ENCODE peak calls at places on chromosomes 12 and 14, in seven cellular contexts. One of them, this sample, is unnamed.

GRCh38 chr12:94172031-94172430 is 23.7 kb downstream of the PLXNC1 start:
- DNase-seq in mucosa of descending colon: no peak
- DNase-seq in prostate gland: no peak
- DNase-seq in upper lobe of right lung: no peak
- DNase-seq in colonic mucosa: no peak
- DNase-seq in Peyer's patch: no peak
- DNase-seq in left ventricle myocardium inferior: no peak
- DNase-seq in this sample: no peak

GRCh38 chr14:95402184-95402583 is 82.5 kb upstream of the CLMN start:
- DNase-seq in mucosa of descending colon: no peak
- DNase-seq in prostate gland: no peak
- DNase-seq in upper lobe of right lung: no peak
- DNase-seq in colonic mucosa: no peak
- DNase-seq in Peyer's patch: no peak
- DNase-seq in left ventricle myocardium inferior: no peak
- DNase-seq in this sample: no peak

GRCh38 chr14:49303952-49304516 is 282.1 kb downstream of the RPS29 start:
- DNase-seq in mucosa of descending colon: no peak
- DNase-seq in prostate gland: peak; percentile 11
- DNase-seq in upper lobe of right lung: no peak
- DNase-seq in colonic mucosa: peak; percentile 22
- DNase-seq in Peyer's patch: no peak
- DNase-seq in left ventricle myocardium inferior: no peak
- DNase-seq in this sample: no peak

GRCh38 chr12:4388662-4389061 is 9.2 kb upstream of the FGF23 start:
- DNase-seq in mucosa of descending colon: no peak
- DNase-seq in prostate gland: no peak
- DNase-seq in upper lobe of right lung: no peak
- DNase-seq in colonic mucosa: no peak
- DNase-seq in Peyer's patch: no peak
- DNase-seq in left ventricle myocardium inferior: no peak
- DNase-seq in this sample: no peak

GRCh38 chr12:98595152-98595988 is 1.9 kb downstream of the SLC25A3 start:
- DNase-seq in mucosa of descending colon: no peak
- DNase-seq in prostate gland: no peak
- DNase-seq in upper lobe of right lung: no peak
- DNase-seq in colonic mucosa: no peak
- DNase-seq in Peyer's patch: no peak
- DNase-seq in left ventricle myocardium inferior: no peak
- DNase-seq in this sample: no peak

GRCh38 chr12:52025301-52026172 is 18.8 kb downstream of the TAMALIN start:
- DNase-seq in mucosa of descending colon: peak; percentile 85
- DNase-seq in prostate gland: peak; percentile 81
- DNase-seq in upper lobe of right lung: peak; percentile 84
- DNase-seq in colonic mucosa: peak; percentile 92
- DNase-seq in Peyer's patch: peak; percentile 89
- DNase-seq in left ventricle myocardium inferior: peak; percentile 79
- DNase-seq in this sample: peak; percentile 75

GRCh38 chr12:49098035-49098451 is 3.4 kb upstream of the DHH start:
- DNase-seq in mucosa of descending colon: no peak
- DNase-seq in prostate gland: no peak
- DNase-seq in upper lobe of right lung: peak; percentile 69
- DNase-seq in colonic mucosa: peak; percentile 49
- DNase-seq in Peyer's patch: peak; percentile 53
- DNase-seq in left ventricle myocardium inferior: peak; percentile 25
- DNase-seq in this sample: no peak

GRCh38 chr14:43475762-43476161 is 1031.3 kb downstream of the FSCB start:
- DNase-seq in mucosa of descending colon: no peak
- DNase-seq in prostate gland: no peak
- DNase-seq in upper lobe of right lung: no peak
- DNase-seq in colonic mucosa: no peak
- DNase-seq in Peyer's patch: no peak
- DNase-seq in left ventricle myocardium inferior: no peak
- DNase-seq in this sample: no peak

GRCh38 chr12:26113853-26114719 is 10.8 kb downstream of the BHLHE41 start:
- DNase-seq in mucosa of descending colon: peak; percentile 97
- DNase-seq in prostate gland: peak; percentile 88
- DNase-seq in upper lobe of right lung: peak; percentile 97
- DNase-seq in colonic mucosa: peak; percentile 97
- DNase-seq in Peyer's patch: peak; percentile 84
- DNase-seq in left ventricle myocardium inferior: peak; percentile 95
- DNase-seq in this sample: peak; percentile 85

GRCh38 chr14:77053046-77053841 is 24.7 kb upstream of the IRF2BPL start:
- DNase-seq in mucosa of descending colon: peak; percentile 77
- DNase-seq in prostate gland: peak; percentile 69
- DNase-seq in upper lobe of right lung: peak; percentile 90
- DNase-seq in colonic mucosa: peak; percentile 72
- DNase-seq in Peyer's patch: peak; percentile 84
- DNase-seq in left ventricle myocardium inferior: peak; percentile 80
- DNase-seq in this sample: no peak

GRCh38 chr12:18706798-18707197 is 31.0 kb downstream of the PLCZ1 start:
- DNase-seq in mucosa of descending colon: no peak
- DNase-seq in prostate gland: no peak
- DNase-seq in upper lobe of right lung: no peak
- DNase-seq in colonic mucosa: no peak
- DNase-seq in Peyer's patch: no peak
- DNase-seq in left ventricle myocardium inferior: no peak
- DNase-seq in this sample: no peak

GRCh38 chr12:131250028-131250950 is 296.6 kb downstream of the ADGRD1 start:
- DNase-seq in mucosa of descending colon: no peak
- DNase-seq in prostate gland: no peak
- DNase-seq in upper lobe of right lung: no peak
- DNase-seq in colonic mucosa: peak; percentile 24
- DNase-seq in Peyer's patch: no peak
- DNase-seq in left ventricle myocardium inferior: no peak
- DNase-seq in this sample: no peak

GRCh38 chr12:28024231-28024995 is 51.9 kb upstream of the PTHLH start:
- DNase-seq in mucosa of descending colon: no peak
- DNase-seq in prostate gland: no peak
- DNase-seq in upper lobe of right lung: no peak
- DNase-seq in colonic mucosa: no peak
- DNase-seq in Peyer's patch: no peak
- DNase-seq in left ventricle myocardium inferior: no peak
- DNase-seq in this sample: no peak

GRCh38 chr12:19620222-19620621 is 180.9 kb downstream of the AEBP2 start:
- DNase-seq in mucosa of descending colon: peak; percentile 62
- DNase-seq in prostate gland: no peak
- DNase-seq in upper lobe of right lung: no peak
- DNase-seq in colonic mucosa: peak; percentile 64
- DNase-seq in Peyer's patch: no peak
- DNase-seq in left ventricle myocardium inferior: no peak
- DNase-seq in this sample: no peak

GRCh38 chr14:23951590-23952143 is 1.9 kb upstream of the DHRS4 start:
- DNase-seq in mucosa of descending colon: no peak
- DNase-seq in prostate gland: no peak
- DNase-seq in upper lobe of right lung: no peak
- DNase-seq in colonic mucosa: no peak
- DNase-seq in Peyer's patch: no peak
- DNase-seq in left ventricle myocardium inferior: no peak
- DNase-seq in this sample: no peak

GRCh38 chr14:68349900-68350323 is 443.0 kb downstream of the ZFP36L1 start:
- DNase-seq in mucosa of descending colon: no peak
- DNase-seq in prostate gland: no peak
- DNase-seq in upper lobe of right lung: no peak
- DNase-seq in colonic mucosa: no peak
- DNase-seq in Peyer's patch: no peak
- DNase-seq in left ventricle myocardium inferior: no peak
- DNase-seq in this sample: no peak

GRCh38 chr12:49959570-49960473 is 1.9 kb upstream of the AQP5 start:
- DNase-seq in mucosa of descending colon: no peak
- DNase-seq in prostate gland: peak; percentile 57
- DNase-seq in upper lobe of right lung: peak; percentile 78
- DNase-seq in colonic mucosa: no peak
- DNase-seq in Peyer's patch: no peak
- DNase-seq in left ventricle myocardium inferior: no peak
- DNase-seq in this sample: no peak

GRCh38 chr14:80202888-80203562 is 8.3 kb downstream of the DIO2 start:
- DNase-seq in mucosa of descending colon: no peak
- DNase-seq in prostate gland: no peak
- DNase-seq in upper lobe of right lung: no peak
- DNase-seq in colonic mucosa: peak; percentile 39
- DNase-seq in Peyer's patch: no peak
- DNase-seq in left ventricle myocardium inferior: no peak
- DNase-seq in this sample: no peak

GRCh38 chr12:22287776-22288621 is 46.5 kb downstream of the ST8SIA1 start:
- DNase-seq in mucosa of descending colon: no peak
- DNase-seq in prostate gland: no peak
- DNase-seq in upper lobe of right lung: no peak
- DNase-seq in colonic mucosa: no peak
- DNase-seq in Peyer's patch: no peak
- DNase-seq in left ventricle myocardium inferior: no peak
- DNase-seq in this sample: no peak

GRCh38 chr12:46473634-46474201 is 101.1 kb upstream of the SLC38A2 start:
- DNase-seq in mucosa of descending colon: peak; percentile 66
- DNase-seq in prostate gland: peak; percentile 76
- DNase-seq in upper lobe of right lung: peak; percentile 73
- DNase-seq in colonic mucosa: peak; percentile 81
- DNase-seq in Peyer's patch: peak; percentile 32
- DNase-seq in left ventricle myocardium inferior: peak; percentile 64
- DNase-seq in this sample: peak; percentile 53

GRCh38 chr12:27534765-27535161 is 10.8 kb downstream of the PPFIBP1 start:
- DNase-seq in mucosa of descending colon: no peak
- DNase-seq in prostate gland: no peak
- DNase-seq in upper lobe of right lung: no peak
- DNase-seq in colonic mucosa: no peak
- DNase-seq in Peyer's patch: no peak
- DNase-seq in left ventricle myocardium inferior: no peak
- DNase-seq in this sample: no peak

GRCh38 chr14:64569108-64570045 is 19.6 kb downstream of the PPP1R36 start:
- DNase-seq in mucosa of descending colon: no peak
- DNase-seq in prostate gland: no peak
- DNase-seq in upper lobe of right lung: no peak
- DNase-seq in colonic mucosa: no peak
- DNase-seq in Peyer's patch: no peak
- DNase-seq in left ventricle myocardium inferior: peak; percentile 58
- DNase-seq in this sample: peak; percentile 21

GRCh38 chr12:87812030-87812429 is 217.2 kb downstream of the C12orf50 start:
- DNase-seq in mucosa of descending colon: no peak
- DNase-seq in prostate gland: no peak
- DNase-seq in upper lobe of right lung: no peak
- DNase-seq in colonic mucosa: no peak
- DNase-seq in Peyer's patch: no peak
- DNase-seq in left ventricle myocardium inferior: no peak
- DNase-seq in this sample: no peak

GRCh38 chr12:111439657-111440151 is 34.0 kb downstream of the SH2B3 start:
- DNase-seq in mucosa of descending colon: no peak
- DNase-seq in prostate gland: no peak
- DNase-seq in upper lobe of right lung: peak; percentile 61
- DNase-seq in colonic mucosa: no peak
- DNase-seq in Peyer's patch: no peak
- DNase-seq in left ventricle myocardium inferior: no peak
- DNase-seq in this sample: no peak
- H3K4me1 ChIP-seq in mucosa of descending colon: peaks cover 38% of the 10 kb centered on the region
- H3K4me1 ChIP-seq in prostate gland: peaks cover 3% of the 10 kb centered on the region
- H3K4me1 ChIP-seq in upper lobe of right lung: peaks cover 97% of the 10 kb centered on the region
- H3K4me1 ChIP-seq in colonic mucosa: peaks cover 40% of the 10 kb centered on the region
- H3K4me1 ChIP-seq in Peyer's patch: peaks cover 4% of the 10 kb centered on the region
- H3K4me1 ChIP-seq in left ventricle myocardium inferior: peaks cover 100% of the 10 kb centered on the region
- H3K4me1 ChIP-seq in this sample: peaks cover 22% of the 10 kb centered on the region

GRCh38 chr12:84969226-84969625 is 56.6 kb upstream of the SLC6A15 start:
- DNase-seq in mucosa of descending colon: no peak
- DNase-seq in prostate gland: no peak
- DNase-seq in upper lobe of right lung: no peak
- DNase-seq in colonic mucosa: no peak
- DNase-seq in Peyer's patch: no peak
- DNase-seq in left ventricle myocardium inferior: no peak
- DNase-seq in this sample: no peak
- H3K36me3 ChIP-seq in mucosa of descending colon: no peaks in the 10 kb centered on the region
- H3K36me3 ChIP-seq in prostate gland: no peaks in the 10 kb centered on the region
- H3K36me3 ChIP-seq in upper lobe of right lung: no peaks in the 10 kb centered on the region
- H3K36me3 ChIP-seq in colonic mucosa: no peaks in the 10 kb centered on the region
- H3K36me3 ChIP-seq in Peyer's patch: no peaks in the 10 kb centered on the region
- H3K36me3 ChIP-seq in left ventricle myocardium inferior: no peaks in the 10 kb centered on the region
- H3K36me3 ChIP-seq in this sample: no peaks in the 10 kb centered on the region

DNA sequence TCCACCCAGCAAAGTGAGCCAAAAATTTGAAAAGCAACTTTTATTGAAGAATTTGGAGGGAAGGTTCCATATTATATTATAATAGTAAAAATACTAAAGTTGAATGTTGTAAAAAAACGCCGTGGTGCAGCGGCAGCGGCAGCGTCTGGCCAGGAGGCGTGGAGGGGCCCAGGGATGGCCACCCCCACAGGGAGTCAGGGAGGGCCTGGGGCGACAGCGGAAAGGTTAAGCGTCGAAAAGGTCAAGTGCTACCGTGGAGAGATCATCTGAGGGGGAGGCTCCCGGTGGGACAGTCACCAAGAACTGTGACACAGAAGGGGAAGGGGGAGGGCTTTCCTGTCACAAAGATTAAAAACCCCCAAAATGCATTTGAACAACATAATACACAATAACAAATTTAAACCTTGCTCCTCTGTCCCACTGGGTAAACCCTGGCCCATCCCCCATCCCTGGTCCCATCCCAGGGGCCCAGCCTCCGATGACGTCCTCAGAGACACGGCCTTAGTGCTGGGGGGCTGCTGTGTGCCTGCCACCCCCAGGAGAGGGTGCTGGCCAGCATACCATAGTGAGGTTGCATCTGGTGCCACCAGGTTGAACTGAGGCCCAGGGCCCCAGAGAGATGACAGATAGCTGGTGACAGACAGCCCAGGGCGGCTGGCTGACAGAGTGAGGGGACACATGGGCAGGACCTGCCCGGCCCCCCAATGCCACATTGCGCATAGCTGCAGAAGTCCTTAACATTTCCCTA is 16.6 kb downstream of the SIVA1 start:
- DNase-seq in mucosa of descending colon: no peak
- DNase-seq in prostate gland: no peak
- DNase-seq in upper lobe of right lung: no peak
- DNase-seq in colonic mucosa: no peak
- DNase-seq in Peyer's patch: no peak
- DNase-seq in left ventricle myocardium inferior: no peak
- DNase-seq in this sample: no peak
- TF ChIP-seq CTCF in mucosa of descending colon: no peak
- TF ChIP-seq CTCF in prostate gland: no peak
- TF ChIP-seq CTCF in upper lobe of right lung: no peak
- TF ChIP-seq CTCF in colonic mucosa: no peak
- TF ChIP-seq CTCF in Peyer's patch: no peak
- TF ChIP-seq CTCF in left ventricle myocardium inferior: no peak
- TF ChIP-seq CTCF in this sample: no peak

DNA sequence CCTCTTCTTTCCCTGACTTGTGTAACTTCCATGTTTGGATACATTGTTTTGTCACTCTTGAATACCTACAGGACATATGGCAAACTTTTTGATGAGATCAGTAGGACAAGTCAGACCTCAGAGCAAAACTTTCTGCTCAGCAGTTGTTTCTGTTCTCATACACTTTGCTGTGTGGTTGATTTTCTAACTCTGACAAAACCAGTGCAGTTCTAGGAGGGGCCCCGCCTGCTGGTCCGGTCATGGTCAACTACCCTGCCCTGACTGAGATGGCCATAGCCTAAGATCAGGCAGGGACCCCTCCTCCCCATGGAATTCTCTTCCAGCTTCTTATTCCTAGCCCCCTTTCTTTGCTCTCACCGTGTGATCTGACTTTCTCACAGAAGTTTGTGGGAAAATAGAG is 92.8 kb downstream of the OTOGL start:
- DNase-seq in mucosa of descending colon: no peak
- DNase-seq in prostate gland: no peak
- DNase-seq in upper lobe of right lung: no peak
- DNase-seq in colonic mucosa: no peak
- DNase-seq in Peyer's patch: no peak
- DNase-seq in left ventricle myocardium inferior: no peak
- DNase-seq in this sample: no peak
- H3K4me1 ChIP-seq in mucosa of descending colon: no peaks in the 10 kb centered on the region
- H3K4me1 ChIP-seq in prostate gland: no peaks in the 10 kb centered on the region
- H3K4me1 ChIP-seq in upper lobe of right lung: peaks cover 5% of the 10 kb centered on the region
- H3K4me1 ChIP-seq in colonic mucosa: no peaks in the 10 kb centered on the region
- H3K4me1 ChIP-seq in Peyer's patch: no peaks in the 10 kb centered on the region
- H3K4me1 ChIP-seq in left ventricle myocardium inferior: peaks cover 35% of the 10 kb centered on the region
- H3K4me1 ChIP-seq in this sample: peaks cover 11% of the 10 kb centered on the region